ENCODE peak calls at places on chromosomes 5 and 9, in seven cellular contexts. C, W, E, S, G, V and D are unnamed samples.

GRCh38 chr9:95127249-95128176 is 190.0 kb downstream of the FANCC start:
- DNase-seq in V (peak), S (peak), G (peak), W (no peak), C (peak), E (no peak), D (peak)

GRCh38 chr5:14668247-14668646 is 3.7 kb downstream of the OTULIN start:
- DNase-seq in S (no peak), C (no peak), G (no peak), V (no peak), E (no peak), W (no peak), D (no peak)

GRCh38 chr5:169856571-169856970 is 123.7 kb downstream of the INSYN2B start:
- DNase-seq in V (no peak), E (no peak), W (no peak), G (no peak), S (no peak), C (no peak), D (no peak)

GRCh38 chr5:151719228-151719861 is 32.6 kb upstream of the SPARC start:
- DNase-seq in E (peak), G (no peak), W (peak), V (no peak), S (no peak), C (peak), D (no peak)

GRCh38 chr5:1108865-1109174 is 3.0 kb downstream of the SLC12A7 start:
- DNase-seq in G (no peak), V (no peak), C (no peak), S (peak), W (peak), E (peak), D (no peak)

GRCh38 chr5:122142480-122142879 is 13.1 kb downstream of the ZNF474 start:
- DNase-seq in W (no peak), V (no peak), S (no peak), C (no peak), E (no peak), G (no peak), D (no peak)

GRCh38 chr9:68847765-68848164 is 142.7 kb downstream of the PIP5K1B start:
- DNase-seq in V (no peak), C (no peak), G (no peak), W (no peak), E (no peak), S (no peak), D (no peak)

GRCh38 chr5:73464016-73464745 is 15.6 kb upstream of the FOXD1 start:
- DNase-seq in V (peak), E (no peak), W (no peak), G (no peak), C (no peak), S (peak), D (no peak)

GRCh38 chr9:16743375-16743774 is 127.1 kb downstream of the BNC2 start:
- DNase-seq in C (no peak), E (no peak), V (no peak), S (no peak), G (no peak), W (no peak), D (no peak)

GRCh38 chr5:37812365-37812764 is 27.5 kb downstream of the GDNF start:
- DNase-seq in G (no peak), V (no peak), E (no peak), C (no peak), W (no peak), S (no peak), D (no peak)

GRCh38 chr5:59138509-59138908 is 555.6 kb downstream of the RAB3C start:
- DNase-seq in S (no peak), G (no peak), C (no peak), W (no peak), E (no peak), V (no peak), D (no peak)

GRCh38 chr9:76658510-76659231 is 105.6 kb upstream of the PCA3 start:
- DNase-seq in S (no peak), W (peak), V (no peak), C (no peak), G (no peak), E (peak), D (no peak)

GRCh38 chr9:89160797-89161196 is 17.8 kb downstream of the SHC3 start:
- DNase-seq in C (no peak), G (no peak), W (no peak), S (no peak), E (no peak), V (no peak), D (no peak)

GRCh38 chr9:136047775-136048559 is 47.1 kb downstream of the NACC2 start:
- DNase-seq in E (no peak), W (no peak), V (no peak), C (no peak), G (no peak), S (no peak), D (no peak)

GRCh38 chr5:115430374-115430773 is 114.2 kb downstream of the FEM1C start:
- DNase-seq in E (no peak), S (no peak), V (no peak), W (no peak), C (no peak), G (no peak), D (no peak)

GRCh38 chr5:72248352-72249032 is 71.5 kb downstream of the MRPS27 start:
- DNase-seq in E (no peak), W (no peak), C (peak), V (peak), G (no peak), S (peak), D (peak)

GRCh38 chr5:180390441-180391190 is 37.5 kb upstream of the GFPT2 start:
- DNase-seq in C (no peak), E (no peak), V (no peak), W (no peak), S (no peak), G (no peak), D (no peak)

GRCh38 chr9:122346478-122347347 is 24.1 kb upstream of the PTGS1 start:
- DNase-seq in E (no peak), V (peak), W (no peak), G (no peak), S (no peak), C (peak), D (no peak)

GRCh38 chr9:77751341-77752091 is 103.4 kb upstream of the GNA14 start:
- DNase-seq in S (peak), E (peak), V (no peak), G (no peak), W (peak), C (no peak), D (peak)

GRCh38 chr9:90641090-90641489 is 1.5 kb downstream of the DIRAS2 start:
- DNase-seq in E (no peak), C (no peak), V (no peak), S (peak), W (no peak), G (no peak), D (no peak)

GRCh38 chr5:36744678-36745659 is 131.6 kb upstream of the NIPBL start:
- DNase-seq in G (peak), C (peak), E (peak), W (peak), V (peak), S (peak), D (peak)

GRCh38 chr9:72733896-72734295 is 212.5 kb downstream of the TMC1 start:
- DNase-seq in W (no peak), C (no peak), G (no peak), V (no peak), S (peak), E (no peak), D (peak)

GRCh38 chr5:90134892-90135291 is 274.7 kb downstream of the CETN3 start:
- DNase-seq in E (no peak), V (peak), S (peak), G (no peak), C (peak), W (no peak), D (peak)